ENCODE peak calls at places on chromosomes 13 and 19, in four cellular contexts. One of them, this sample, is unnamed.
A peak's percentile ranks its signal among the peaks of the same experiment; 100 is the strongest.

GRCh38 chr19:53873451-53874383 is 6.0 kb downstream of the MYADM start:
- DNase-seq in left ventricle myocardium inferior: no peak
- DNase-seq in NB4: no peak
- DNase-seq in adipocyte: no peak
- DNase-seq in this sample: no peak

GRCh38 chr13:113956571-113956970 is 17.3 kb downstream of the C13orf46 start:
- DNase-seq in left ventricle myocardium inferior: no peak
- DNase-seq in NB4: no peak
- DNase-seq in adipocyte: no peak
- DNase-seq in this sample: no peak

GRCh38 chr19:5617080-5617479 is 5.5 kb downstream of the SAFB2 start:
- DNase-seq in left ventricle myocardium inferior: no peak
- DNase-seq in NB4: no peak
- DNase-seq in adipocyte: no peak
- DNase-seq in this sample: no peak

GRCh38 chr13:36758345-36758744 is 60.7 kb upstream of the RFXAP start:
- DNase-seq in left ventricle myocardium inferior: no peak
- DNase-seq in NB4: no peak
- DNase-seq in adipocyte: no peak
- DNase-seq in this sample: no peak

GRCh38 chr13:111521691-111522229 is 201.3 kb downstream of the TEX29 start:
- DNase-seq in left ventricle myocardium inferior: no peak
- DNase-seq in NB4: no peak
- DNase-seq in adipocyte: no peak
- DNase-seq in this sample: no peak

GRCh38 chr13:112213467-112214245 is 146.7 kb downstream of the SOX1 start:
- DNase-seq in left ventricle myocardium inferior: no peak
- DNase-seq in NB4: no peak
- DNase-seq in adipocyte: no peak
- DNase-seq in this sample: no peak

GRCh38 chr13:27172495-27172842 is 858 bp upstream of the USP12 start:
- DNase-seq in left ventricle myocardium inferior: no peak
- DNase-seq in NB4: peak; percentile 87
- DNase-seq in adipocyte: peak; percentile 56
- DNase-seq in this sample: peak; percentile 15

GRCh38 chr19:33580645-33581037 is 41.1 kb upstream of the CHST8 start:
- DNase-seq in left ventricle myocardium inferior: no peak
- DNase-seq in NB4: no peak
- DNase-seq in adipocyte: no peak
- DNase-seq in this sample: no peak

GRCh38 chr13:32427852-32428580 is at the start of gene N4BP2L1:
- DNase-seq in left ventricle myocardium inferior: peak; percentile 64
- DNase-seq in NB4: peak; percentile 96
- DNase-seq in adipocyte: peak; percentile 64
- DNase-seq in this sample: peak; percentile 63

GRCh38 chr19:10259162-10259905 is 7.3 kb downstream of the MRPL4 start:
- DNase-seq in left ventricle myocardium inferior: peak; percentile 81
- DNase-seq in NB4: peak; percentile 100
- DNase-seq in adipocyte: peak; percentile 94
- DNase-seq in this sample: peak; percentile 81

GRCh38 chr19:46392252-46392801 is 21.0 kb downstream of the CCDC8 start:
- DNase-seq in left ventricle myocardium inferior: no peak
- DNase-seq in NB4: peak; percentile 82
- DNase-seq in adipocyte: peak; percentile 81
- DNase-seq in this sample: no peak

GRCh38 chr13:95253033-95253432 is 48.2 kb downstream of the ABCC4 start:
- DNase-seq in left ventricle myocardium inferior: no peak
- DNase-seq in NB4: no peak
- DNase-seq in adipocyte: no peak
- DNase-seq in this sample: no peak

DNA sequence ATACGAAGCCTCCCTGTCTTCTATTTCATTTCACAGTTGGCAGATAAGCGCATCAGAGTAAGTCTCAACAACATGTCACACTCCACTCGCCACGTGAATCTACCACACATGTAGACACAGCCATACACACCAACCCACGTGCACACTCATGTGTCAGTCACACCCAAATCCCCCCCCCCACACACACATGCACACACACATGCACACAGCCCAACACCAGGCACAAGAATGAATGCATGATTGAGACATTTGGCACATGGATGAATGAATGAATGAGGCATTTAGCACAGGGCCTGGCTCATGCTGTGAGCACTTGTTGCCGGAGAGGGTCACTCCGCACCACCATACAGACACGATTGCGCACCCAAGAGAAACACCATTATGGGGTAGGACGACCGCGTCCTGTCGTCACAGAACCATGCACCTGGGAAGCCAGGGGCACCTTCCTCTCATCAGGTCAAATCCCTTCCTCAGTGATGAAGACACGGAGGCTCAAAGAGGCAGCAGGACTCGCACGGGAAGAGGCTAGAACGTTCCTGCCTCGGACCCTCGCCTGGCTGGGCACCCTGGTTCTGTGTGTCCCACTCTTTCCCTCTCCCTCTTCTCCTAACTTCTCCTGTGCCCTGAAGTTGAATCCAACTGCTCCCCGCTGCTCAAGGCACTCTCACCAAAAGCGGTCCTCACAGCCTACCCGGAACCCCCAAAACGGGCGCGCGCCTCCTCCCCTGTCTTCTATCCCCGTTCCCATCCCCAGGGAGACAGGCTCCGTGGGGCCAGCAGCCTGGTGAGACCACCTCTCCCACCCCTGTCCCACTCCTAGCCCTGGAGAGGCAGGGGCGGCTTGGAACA is 1.4 kb downstream of the MEIS3 start:
- DNase-seq in left ventricle myocardium inferior: no peak
- DNase-seq in NB4: peak; percentile 60
- DNase-seq in adipocyte: peak; percentile 44
- DNase-seq in this sample: no peak
- H3K4me3 ChIP-seq in left ventricle myocardium inferior: peak overlapping the region; percentile 63
- H3K4me3 ChIP-seq in NB4: no peak overlapping the region
- H3K4me3 ChIP-seq in adipocyte: peak overlapping the region; percentile 79
- H3K4me3 ChIP-seq in this sample: no peak overlapping the region

DNA sequence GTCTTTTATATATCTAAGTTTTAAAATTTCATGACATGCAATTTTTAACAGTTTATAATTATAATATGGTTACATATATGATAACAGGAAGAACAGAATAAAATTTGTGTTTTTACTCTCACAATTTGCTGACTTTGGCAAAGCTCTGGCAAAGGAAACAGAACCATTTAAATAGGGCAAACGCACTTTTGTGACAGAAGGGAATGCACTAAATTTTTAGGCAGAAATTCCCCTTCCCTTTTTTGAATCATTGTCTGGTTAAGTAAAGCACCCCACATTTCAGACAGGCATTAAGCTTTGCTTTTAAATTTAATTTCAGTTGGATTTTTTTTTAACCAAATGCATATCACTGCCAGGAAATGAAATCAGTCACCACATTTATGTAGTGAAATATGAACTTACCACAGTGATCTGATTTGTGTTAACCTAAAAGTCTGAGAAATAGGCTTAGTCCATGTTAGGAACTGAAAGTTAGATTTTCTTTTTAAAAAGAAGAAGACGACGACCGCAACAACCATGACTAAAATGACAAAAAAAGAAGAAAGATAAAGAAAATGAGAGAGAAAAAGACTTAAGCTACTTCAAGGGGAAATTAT is 10.8 kb downstream of the GPR183 start:
- DNase-seq in left ventricle myocardium inferior: no peak
- DNase-seq in NB4: no peak
- DNase-seq in adipocyte: peak; percentile 43
- DNase-seq in this sample: no peak
- H3K4me3 ChIP-seq in left ventricle myocardium inferior: no peak overlapping the region
- H3K4me3 ChIP-seq in NB4: no peak overlapping the region
- H3K4me3 ChIP-seq in adipocyte: no peak overlapping the region
- H3K4me3 ChIP-seq in this sample: no peak overlapping the region

GRCh38 chr19:3556423-3556977 is 886 bp downstream of the MFSD12 start:
- DNase-seq in left ventricle myocardium inferior: no peak
- DNase-seq in NB4: no peak
- DNase-seq in adipocyte: no peak
- DNase-seq in this sample: no peak

GRCh38 chr19:3556978-3557460 is 367 bp downstream of the MFSD12 start:
- DNase-seq in left ventricle myocardium inferior: no peak
- DNase-seq in NB4: peak; percentile 55
- DNase-seq in adipocyte: peak; percentile 75
- DNase-seq in this sample: no peak

GRCh38 chr19:3554254-3555083 is 2.9 kb downstream of the MFSD12 start:
- DNase-seq in left ventricle myocardium inferior: no peak
- DNase-seq in NB4: no peak
- DNase-seq in adipocyte: no peak
- DNase-seq in this sample: no peak

GRCh38 chr19:3557461-3558248 is at the start of gene MFSD12:
- DNase-seq in left ventricle myocardium inferior: peak; percentile 96
- DNase-seq in NB4: peak; percentile 92
- DNase-seq in adipocyte: peak; percentile 99
- DNase-seq in this sample: peak; percentile 91

GRCh38 chr19:3555653-3556422 is 1.5 kb downstream of the MFSD12 start:
- DNase-seq in left ventricle myocardium inferior: no peak
- DNase-seq in NB4: no peak
- DNase-seq in adipocyte: peak; percentile 14
- DNase-seq in this sample: no peak
- H3K4me3 ChIP-seq in left ventricle myocardium inferior: peak overlapping the region; percentile 79
- H3K4me3 ChIP-seq in NB4: peak overlapping the region; percentile 74
- H3K4me3 ChIP-seq in adipocyte: peak overlapping the region; percentile 92
- H3K4me3 ChIP-seq in this sample: peak overlapping the region; percentile 98

GRCh38 chr19:38266070-38266469 is 1.7 kb downstream of the SPINT2 start:
- DNase-seq in left ventricle myocardium inferior: no peak
- DNase-seq in NB4: no peak
- DNase-seq in adipocyte: no peak
- DNase-seq in this sample: no peak
- H3K4me3 ChIP-seq in left ventricle myocardium inferior: no peak overlapping the region
- H3K4me3 ChIP-seq in NB4: no peak overlapping the region
- H3K4me3 ChIP-seq in adipocyte: no peak overlapping the region
- H3K4me3 ChIP-seq in this sample: no peak overlapping the region

GRCh38 chr19:3405261-3405653 is 38.9 kb downstream of the NFIC start:
- DNase-seq in left ventricle myocardium inferior: no peak
- DNase-seq in NB4: no peak
- DNase-seq in adipocyte: no peak
- DNase-seq in this sample: no peak
- H3K4me3 ChIP-seq in left ventricle myocardium inferior: peak overlapping the region; percentile 67
- H3K4me3 ChIP-seq in NB4: no peak overlapping the region
- H3K4me3 ChIP-seq in adipocyte: peak overlapping the region; percentile 68
- H3K4me3 ChIP-seq in this sample: peak overlapping the region; percentile 47

DNA sequence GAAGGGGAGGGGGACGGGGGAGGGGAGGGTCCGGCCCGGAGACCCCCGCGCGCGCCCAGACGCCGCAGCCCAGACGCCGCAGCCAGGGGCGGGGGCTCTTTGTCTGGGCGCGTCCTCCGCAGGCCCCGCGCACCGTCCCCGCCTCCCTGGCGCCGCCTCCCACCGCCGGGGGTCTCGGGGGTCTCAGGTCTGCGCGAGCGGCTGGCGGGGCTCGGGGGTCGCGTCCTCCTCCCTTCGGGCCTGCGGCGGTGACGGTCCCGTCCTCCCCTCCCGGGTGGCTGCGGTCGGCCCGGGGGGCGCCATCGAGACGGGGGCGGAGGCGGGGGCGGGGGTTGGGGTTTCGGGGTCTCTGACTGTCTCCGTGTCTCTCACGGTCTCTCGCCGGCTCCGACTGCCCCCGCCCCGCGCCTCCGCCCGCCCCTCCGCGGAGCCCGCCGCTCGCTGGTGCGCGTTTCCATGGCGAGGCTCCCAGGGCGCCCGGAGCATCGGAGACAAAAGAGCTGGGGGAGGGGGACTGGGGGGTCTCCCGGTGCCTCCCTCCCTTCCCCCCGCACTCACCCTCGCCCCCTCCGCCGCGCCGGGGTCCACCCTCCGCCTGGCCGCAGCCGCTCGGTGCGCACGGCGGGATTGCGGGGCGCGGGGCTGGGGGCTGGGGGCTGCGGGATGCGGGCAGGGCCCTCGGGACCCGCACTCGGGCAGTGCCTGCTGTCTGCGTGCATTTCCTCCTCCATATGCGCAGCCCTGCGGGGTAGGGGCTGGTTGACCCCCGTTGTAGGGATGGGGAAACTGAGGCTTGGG is 420 bp upstream of the PLPPR3 start:
- DNase-seq in left ventricle myocardium inferior: no peak
- DNase-seq in NB4: peak; percentile 75
- DNase-seq in adipocyte: peak; percentile 36
- DNase-seq in this sample: no peak
- H3K4me3 ChIP-seq in left ventricle myocardium inferior: peak overlapping the region; percentile 63
- H3K4me3 ChIP-seq in NB4: peak overlapping the region; percentile 46
- H3K4me3 ChIP-seq in adipocyte: no peak overlapping the region
- H3K4me3 ChIP-seq in this sample: no peak overlapping the region

GRCh38 chr13:42812311-42812710 is 30.9 kb downstream of the FAM216B start:
- DNase-seq in left ventricle myocardium inferior: no peak
- DNase-seq in NB4: no peak
- DNase-seq in adipocyte: peak; percentile 23
- DNase-seq in this sample: no peak
- H3K4me3 ChIP-seq in left ventricle myocardium inferior: no peak overlapping the region
- H3K4me3 ChIP-seq in NB4: no peak overlapping the region
- H3K4me3 ChIP-seq in adipocyte: no peak overlapping the region
- H3K4me3 ChIP-seq in this sample: no peak overlapping the region

GRCh38 chr19:18587561-18587960 is 1.0 kb upstream of the REX1BD start:
- DNase-seq in left ventricle myocardium inferior: no peak
- DNase-seq in NB4: no peak
- DNase-seq in adipocyte: no peak
- DNase-seq in this sample: no peak
- H3K4me3 ChIP-seq in left ventricle myocardium inferior: no peak overlapping the region
- H3K4me3 ChIP-seq in NB4: no peak overlapping the region
- H3K4me3 ChIP-seq in adipocyte: peak overlapping the region; percentile 82
- H3K4me3 ChIP-seq in this sample: no peak overlapping the region

GRCh38 chr19:35119091-35119490 is 3.5 kb downstream of the FXYD3 start:
- DNase-seq in left ventricle myocardium inferior: no peak
- DNase-seq in NB4: no peak
- DNase-seq in adipocyte: no peak
- DNase-seq in this sample: no peak
- H3K4me3 ChIP-seq in left ventricle myocardium inferior: peak overlapping the region; percentile 1
- H3K4me3 ChIP-seq in NB4: no peak overlapping the region
- H3K4me3 ChIP-seq in adipocyte: no peak overlapping the region
- H3K4me3 ChIP-seq in this sample: no peak overlapping the region

GRCh38 chr19:44869728-44870470 is 21.2 kb upstream of the TOMM40 start:
- DNase-seq in left ventricle myocardium inferior: no peak
- DNase-seq in NB4: peak; percentile 58
- DNase-seq in adipocyte: no peak
- DNase-seq in this sample: no peak

GRCh38 chr19:44875666-44876418 is 15.2 kb upstream of the TOMM40 start:
- DNase-seq in left ventricle myocardium inferior: no peak
- DNase-seq in NB4: no peak
- DNase-seq in adipocyte: no peak
- DNase-seq in this sample: no peak

GRCh38 chr19:44872661-44873060 is 18.4 kb upstream of the TOMM40 start:
- DNase-seq in left ventricle myocardium inferior: no peak
- DNase-seq in NB4: no peak
- DNase-seq in adipocyte: no peak
- DNase-seq in this sample: no peak

GRCh38 chr19:44874317-44874716 is 16.7 kb upstream of the TOMM40 start:
- DNase-seq in left ventricle myocardium inferior: no peak
- DNase-seq in NB4: no peak
- DNase-seq in adipocyte: no peak
- DNase-seq in this sample: no peak

DNA sequence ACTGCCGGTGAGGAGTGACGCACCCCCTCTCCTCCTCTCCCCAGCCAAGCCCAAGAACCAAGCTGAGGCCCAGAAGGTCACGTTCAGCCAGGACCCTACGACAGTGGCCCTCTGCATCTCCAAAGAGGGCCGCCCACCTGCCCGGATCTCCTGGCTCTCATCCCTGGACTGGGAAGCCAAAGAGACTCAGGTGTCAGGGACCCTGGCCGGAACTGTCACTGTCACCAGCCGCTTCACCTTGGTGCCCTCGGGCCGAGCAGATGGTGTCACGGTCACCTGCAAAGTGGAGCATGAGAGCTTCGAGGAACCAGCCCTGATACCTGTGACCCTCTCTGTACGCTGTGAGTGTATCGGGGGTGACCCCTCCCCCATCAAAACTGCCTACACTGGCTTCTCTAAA is 19.2 kb upstream of the TOMM40 start:
- DNase-seq in left ventricle myocardium inferior: no peak
- DNase-seq in NB4: no peak
- DNase-seq in adipocyte: no peak
- DNase-seq in this sample: no peak
- H3K4me3 ChIP-seq in left ventricle myocardium inferior: no peak overlapping the region
- H3K4me3 ChIP-seq in NB4: no peak overlapping the region
- H3K4me3 ChIP-seq in adipocyte: no peak overlapping the region
- H3K4me3 ChIP-seq in this sample: no peak overlapping the region

This sample was measured in tibial nerve.